ENCODE peak calls at places on chromosomes 6 and 20, in eight cellular contexts. H is heart right ventricle; X is GF-D8; M is activated naive CD8-positive, alpha-beta T cell treated with anti-CD3 and anti-CD28 coated beads, Interleukin-2, amount 50 U/mL, for 24 hours; N is ELR; K is breast epithelium; U is A673; S is Calu3. Q is an unnamed sample.

GRCh38 chr6:150616581-150616980 is 16.9 kb downstream of the PLEKHG1 start:
- DNase-seq in S (no peak), X (no peak), N (no peak), K (no peak), M (no peak), U (peak), H (no peak), Q (no peak)

GRCh38 chr20:44073011-44073674 is 113.8 kb downstream of the JPH2 start:
- DNase-seq in K (peak), S (no peak), H (no peak), N (no peak), M (no peak), X (no peak), U (no peak), Q (no peak)

GRCh38 chr6:292506-293184 is 358 bp downstream of the DUSP22 start:
- DNase-seq in U (peak), K (peak), M (peak), N (peak), H (peak), X (no peak), S (peak), Q (no peak)

GRCh38 chr6:51841656-51842055 is 245.8 kb downstream of the PKHD1 start:
- DNase-seq in M (no peak), U (peak), N (no peak), S (no peak), K (no peak), H (no peak), X (no peak), Q (no peak)

GRCh38 chr6:83518946-83519489 is 6.7 kb downstream of the PRSS35 start:
- DNase-seq in U (peak), N (peak), K (no peak), M (no peak), X (no peak), H (no peak), S (no peak), Q (no peak)

GRCh38 chr6:100461920-100462295 is 2.8 kb downstream of the SIM1 start:
- DNase-seq in H (no peak), X (no peak), U (no peak), N (peak), S (no peak), M (no peak), K (no peak), Q (no peak)

GRCh38 chr20:53959849-53960585 is 110.4 kb downstream of the BCAS1 start:
- DNase-seq in U (no peak), S (no peak), H (no peak), X (no peak), K (no peak), N (no peak), M (no peak), Q (no peak)

GRCh38 chr6:14965340-14966102 is 280.3 kb upstream of the JARID2 start:
- DNase-seq in S (no peak), K (no peak), X (no peak), N (peak), H (no peak), M (no peak), U (no peak), Q (no peak)

GRCh38 chr6:24709014-24709711 is 9.8 kb downstream of the C6orf62 start:
- DNase-seq in M (no peak), H (no peak), K (no peak), X (no peak), U (no peak), N (no peak), S (no peak), Q (no peak)

GRCh38 chr20:44199877-44200276 is 10.7 kb downstream of the OSER1 start:
- DNase-seq in U (no peak), S (no peak), N (no peak), M (no peak), H (no peak), X (no peak), K (no peak), Q (no peak)

GRCh38 chr20:54208492-54209044 is 681 bp downstream of the PFDN4 start:
- DNase-seq in M (no peak), U (peak), H (no peak), X (no peak), N (peak), K (no peak), S (no peak), Q (no peak)

GRCh38 chr6:71139249-71139648 is 149.4 kb upstream of the OGFRL1 start:
- DNase-seq in H (no peak), S (peak), U (no peak), X (no peak), K (no peak), M (no peak), N (peak), Q (no peak)

GRCh38 chr6:118377711-118378414 is 170.2 kb upstream of the PLN start:
- DNase-seq in S (no peak), H (peak), K (no peak), M (no peak), U (no peak), N (no peak), X (no peak), Q (no peak)

GRCh38 chr6:91106083-91106482 is 519.2 kb upstream of the MAP3K7 start:
- DNase-seq in X (no peak), N (no peak), K (no peak), H (no peak), S (no peak), M (no peak), U (no peak), Q (no peak)

GRCh38 chr6:161104966-161105365 is 113.4 kb downstream of the MAP3K4 start:
- DNase-seq in K (no peak), X (no peak), U (no peak), S (no peak), H (no peak), N (peak), M (no peak), Q (no peak)

GRCh38 chr6:26454641-26455040 is 3.1 kb upstream of the BTN2A1 start:
- DNase-seq in U (no peak), M (no peak), X (no peak), H (no peak), K (no peak), N (no peak), S (no peak), Q (no peak)

GRCh38 chr6:159107451-159108260 is 61.5 kb upstream of the FNDC1 start:
- DNase-seq in M (no peak), U (no peak), H (no peak), S (no peak), N (no peak), K (no peak), X (peak), Q (no peak)

GRCh38 chr6:170022827-170023619 is 267.9 kb downstream of the DLL1 start:
- DNase-seq in S (no peak), H (peak), N (no peak), U (no peak), K (no peak), M (no peak), X (no peak), Q (no peak)

GRCh38 chr6:151413372-151414145 is 22.2 kb upstream of the ZBTB2 start:
- DNase-seq in K (no peak), H (no peak), S (no peak), X (no peak), M (no peak), N (no peak), U (no peak), Q (no peak)

GRCh38 chr20:5353624-5354496 is 37.1 kb upstream of the PROKR2 start:
- DNase-seq in U (peak), M (no peak), H (no peak), S (no peak), N (peak), K (no peak), X (no peak), Q (no peak)

GRCh38 chr6:158043586-158044524 is 62.2 kb downstream of the SYNJ2 start:
- DNase-seq in M (no peak), H (peak), K (no peak), S (peak), N (no peak), U (no peak), X (no peak), Q (no peak)

GRCh38 chr20:2838847-2839671 is 1.4 kb downstream of the PCED1A start:
- DNase-seq in U (no peak), N (no peak), M (no peak), H (no peak), S (no peak), X (no peak), K (no peak), Q (no peak)

GRCh38 chr6:17418281-17419188 is 25.1 kb downstream of the CAP2 start:
- DNase-seq in K (no peak), U (no peak), M (no peak), X (no peak), H (no peak), N (peak), S (no peak), Q (no peak)

GRCh38 chr6:156827382-156827781 is 50.2 kb downstream of the ARID1B start:
- DNase-seq in K (peak), U (peak), X (no peak), M (no peak), S (no peak), H (no peak), N (peak), Q (no peak)

GRCh38 chr20:53678990-53679596 is 85.5 kb upstream of the ZNF217 start:
- DNase-seq in S (no peak), M (no peak), X (peak), U (peak), H (no peak), N (no peak), K (no peak), Q (no peak)

GRCh38 chr6:42417641-42418112 is 34.0 kb downstream of the TRERF1 start:
- DNase-seq in K (no peak), N (no peak), M (peak), H (no peak), X (peak), S (no peak), U (no peak), Q (no peak)

GRCh38 chr6:125868252-125868651 is 77.5 kb downstream of the NCOA7 start:
- DNase-seq in U (no peak), K (no peak), X (no peak), N (peak), M (no peak), H (no peak), S (no peak), Q (no peak)

GRCh38 chr6:152356659-152357058 is 280.5 kb downstream of the SYNE1 start:
- DNase-seq in S (no peak), M (no peak), K (no peak), U (peak), H (no peak), X (peak), N (peak), Q (no peak)

Q was measured in D721Med.